ENCODE peak calls at places on chromosomes 3 and 15, in six cellular contexts. H is HCT116, R is tibial nerve, A is type B pancreatic cell, D is left ventricle myocardium inferior, Q is body of pancreas. M is an unnamed sample.

GRCh38 chr3:195226445-195226844 is 44.5 kb downstream of the XXYLT1 start:
- DNase-seq in H (no peak), R (no peak), A (peak), D (no peak), Q (no peak), M (no peak)

GRCh38 chr3:63847718-63848450 is 15.7 kb downstream of the THOC7 start:
- DNase-seq in H (no peak), R (no peak), A (no peak), D (no peak), Q (peak), M (no peak)

GRCh38 chr15:43516801-43517353 is 531 bp upstream of the MAP1A start:
- DNase-seq in H (no peak), R (no peak), A (no peak), D (no peak), Q (no peak), M (no peak)

GRCh38 chr15:66496951-66497501 is 536 bp downstream of the SNAPC5 start:
- DNase-seq in H (no peak), R (no peak), A (peak), D (no peak), Q (peak), M (no peak)

GRCh38 chr3:179186426-179186825 is 38.3 kb downstream of the PIK3CA start:
- DNase-seq in H (no peak), R (no peak), A (no peak), D (no peak), Q (no peak), M (no peak)

GRCh38 chr3:175255698-175256097 is 396.6 kb downstream of the NAALADL2 start:
- DNase-seq in H (no peak), R (peak), A (no peak), D (no peak), Q (no peak), M (no peak)

GRCh38 chr3:187831125-187832051 is 86.1 kb upstream of the BCL6 start:
- DNase-seq in H (no peak), R (no peak), A (no peak), D (no peak), Q (no peak), M (no peak)

GRCh38 chr3:51712511-51712931 is 5.7 kb downstream of the GRM2 start:
- DNase-seq in H (no peak), R (no peak), A (no peak), D (no peak), Q (no peak), M (no peak)

GRCh38 chr3:13470894-13471574 is 9.1 kb upstream of the HDAC11 start:
- DNase-seq in H (no peak), R (no peak), A (no peak), D (no peak), Q (peak), M (no peak)

GRCh38 chr15:31485911-31486461 is 159.4 kb downstream of the KLF13 start:
- DNase-seq in H (no peak), R (no peak), A (no peak), D (no peak), Q (no peak), M (peak)

GRCh38 chr3:64639022-64639421 is 48.8 kb downstream of the ADAMTS9 start:
- DNase-seq in H (no peak), R (no peak), A (no peak), D (no peak), Q (no peak), M (no peak)

GRCh38 chr3:56654460-56654859 is 28.6 kb downstream of the TASOR start:
- DNase-seq in H (no peak), R (no peak), A (no peak), D (no peak), Q (no peak), M (no peak)

GRCh38 chr15:73882761-73883419 is 9.5 kb downstream of the TBC1D21 start:
- DNase-seq in H (no peak), R (no peak), A (no peak), D (no peak), Q (no peak), M (no peak)

GRCh38 chr3:43968465-43968864 is 273.2 kb upstream of the TOPAZ1 start:
- DNase-seq in H (no peak), R (no peak), A (no peak), D (no peak), Q (no peak), M (no peak)

DNA sequence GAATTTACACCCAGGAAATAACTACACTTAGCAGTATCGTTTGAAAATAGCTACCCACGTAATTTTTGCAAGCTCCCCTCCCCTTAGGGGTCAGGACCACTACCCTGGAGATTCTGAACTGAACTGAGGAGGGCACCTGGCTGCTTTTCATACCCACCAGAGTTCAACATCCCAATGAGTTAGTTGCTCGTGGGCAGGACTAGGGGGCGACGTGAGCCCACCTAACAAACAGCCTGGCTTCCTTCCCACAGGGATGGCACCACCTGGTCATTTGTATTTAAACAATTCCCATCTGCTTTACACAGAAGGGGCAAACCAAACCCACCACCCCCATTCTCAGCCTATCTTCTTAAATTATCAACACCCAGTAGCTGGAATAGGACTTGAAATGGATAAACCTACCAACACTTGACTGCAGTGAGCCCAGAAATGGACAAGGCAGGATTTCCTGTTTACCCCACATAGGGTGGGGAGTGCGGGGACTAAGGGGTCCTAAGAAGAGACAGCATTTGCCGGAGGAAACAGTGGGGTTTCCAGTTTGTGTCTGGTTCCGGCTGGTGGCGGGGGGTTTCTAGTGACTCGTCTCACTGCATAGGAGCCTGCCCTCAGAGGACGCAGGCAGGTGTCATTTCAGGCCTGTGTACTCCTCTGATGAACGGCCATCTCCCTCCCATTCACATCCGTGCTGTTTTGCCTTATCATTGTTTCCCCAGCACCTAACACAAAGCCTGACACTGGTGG is 11.6 kb upstream of the VGLL4 start:
- DNase-seq in H (peak), R (no peak), A (no peak), D (no peak), Q (peak), M (no peak)
- TF ChIP-seq CTCF in H (peak), R (no peak), A (peak), D (peak), Q (no peak), M (peak)

DNA sequence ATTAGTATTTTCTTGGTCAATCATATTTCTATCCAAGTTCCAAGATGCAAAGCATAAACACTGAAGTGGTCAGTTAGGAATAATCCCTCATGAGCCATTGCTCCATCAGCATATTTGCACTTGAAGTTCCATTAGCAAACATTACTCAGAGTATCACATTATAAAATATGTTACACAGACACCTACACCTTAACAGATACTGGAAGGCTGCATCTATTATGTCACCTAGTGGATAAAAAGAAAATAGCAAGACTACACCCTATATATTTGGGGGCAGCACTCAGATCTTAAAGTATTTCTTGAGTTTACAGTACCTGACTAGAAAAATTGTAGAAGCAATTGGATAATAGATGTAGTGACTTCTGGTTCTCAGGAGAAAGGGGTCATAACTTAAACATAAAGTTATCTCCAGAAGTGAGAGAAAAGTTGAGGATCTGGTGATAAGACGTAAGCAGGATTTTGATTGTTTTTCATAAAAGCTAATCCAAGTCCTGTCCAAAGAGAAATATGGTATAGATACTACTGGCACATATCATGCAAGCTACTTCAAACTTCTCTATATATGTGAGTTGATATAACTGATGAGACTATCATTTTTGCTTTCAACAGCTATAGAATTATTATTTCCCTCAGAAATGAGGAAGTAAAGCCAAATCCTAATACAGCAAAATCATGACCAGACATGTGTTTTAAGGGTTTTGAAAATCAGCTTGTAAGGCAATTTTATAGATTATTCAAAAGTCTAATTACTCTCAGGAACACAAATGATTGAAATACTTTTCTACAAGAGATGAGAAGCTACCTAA is 422.2 kb downstream of the GBE1 start:
- DNase-seq in H (no peak), R (no peak), A (no peak), D (no peak), Q (no peak), M (no peak)
- TF ChIP-seq CTCF in H (no peak), R (peak), A (peak), D (peak), Q (no peak), M (peak)

GRCh38 chr15:84034831-84035753 is 200.5 kb upstream of the GOLGA6L4 start:
- DNase-seq in H (peak), R (no peak), A (no peak), D (no peak), Q (peak), M (no peak)
- TF ChIP-seq CTCF in H (peak), R (no peak), A (peak), D (peak), Q (peak), M (peak)

GRCh38 chr3:9944271-9944670 is 7.9 kb downstream of the PRRT3 start:
- DNase-seq in H (no peak), R (no peak), A (no peak), D (no peak), Q (no peak), M (no peak)

GRCh38 chr3:9945358-9945757 is 6.8 kb downstream of the PRRT3 start:
- DNase-seq in H (no peak), R (no peak), A (no peak), D (no peak), Q (no peak), M (no peak)

GRCh38 chr3:9947025-9947995 is 4.9 kb downstream of the PRRT3 start:
- DNase-seq in H (peak), R (peak), A (no peak), D (peak), Q (peak), M (peak)

GRCh38 chr3:9948586-9948985 is 3.6 kb downstream of the PRRT3 start:
- DNase-seq in H (no peak), R (no peak), A (no peak), D (no peak), Q (no peak), M (no peak)

DNA sequence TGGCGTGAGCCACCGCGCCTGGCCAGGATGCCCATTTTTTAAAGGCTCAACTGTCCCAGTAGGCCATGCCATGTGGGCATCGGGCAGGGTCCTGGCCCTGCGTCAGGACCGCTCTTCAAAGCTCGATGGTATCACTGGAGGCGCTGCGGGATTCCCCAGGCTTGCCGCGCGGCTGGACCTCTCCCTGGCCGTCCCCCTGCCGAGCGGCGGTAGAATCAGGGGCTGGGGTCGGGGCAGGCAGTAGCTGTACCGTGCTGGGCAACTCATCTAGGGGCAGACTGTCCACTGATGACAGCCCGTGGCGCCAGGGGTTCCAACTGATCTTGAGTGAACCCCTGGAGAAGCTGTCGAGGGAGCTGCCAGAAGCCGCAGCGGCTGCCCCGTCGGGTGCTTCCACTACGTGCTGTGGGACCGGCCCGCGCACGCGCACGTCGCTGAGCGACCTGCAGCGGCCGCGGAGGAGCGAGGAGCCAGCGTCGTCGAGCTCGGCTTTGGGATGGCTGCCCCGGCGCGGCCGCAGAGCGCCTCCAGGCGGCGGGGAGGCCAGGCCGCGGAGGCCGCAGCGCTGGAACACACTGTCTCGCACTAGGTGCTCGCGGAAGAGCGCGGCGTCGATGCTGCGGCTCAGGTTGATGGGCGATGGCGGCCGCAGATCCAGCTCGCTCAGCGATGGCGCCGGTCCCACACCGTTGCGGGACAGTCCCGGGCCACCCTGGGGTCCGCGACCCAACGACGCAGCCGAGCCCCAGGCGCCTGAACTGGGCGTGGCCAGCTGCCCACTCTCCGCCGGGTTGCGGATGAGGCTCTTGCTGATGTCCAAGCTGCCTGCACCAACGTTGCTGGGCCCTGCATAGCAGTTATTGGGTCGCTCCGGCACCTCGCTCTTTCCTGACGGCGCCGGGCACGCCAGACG is 5.8 kb downstream of the PRRT3 start:
- DNase-seq in H (peak), R (peak), A (peak), D (peak), Q (peak), M (peak)
- TF ChIP-seq CTCF in H (no peak), R (peak), A (peak), D (peak), Q (peak), M (peak)

GRCh38 chr3:142844339-142844977 is 44.4 kb downstream of the PCOLCE2 start:
- DNase-seq in H (peak), R (no peak), A (no peak), D (no peak), Q (no peak), M (no peak)
- TF ChIP-seq CTCF in H (peak), R (no peak), A (peak), D (peak), Q (no peak), M (peak)

GRCh38 chr15:72534522-72534921 is 60.4 kb downstream of the ARIH1 start:
- DNase-seq in H (no peak), R (no peak), A (no peak), D (no peak), Q (no peak), M (no peak)

GRCh38 chr15:72536506-72536905 is 62.4 kb downstream of the ARIH1 start:
- DNase-seq in H (no peak), R (no peak), A (no peak), D (no peak), Q (no peak), M (no peak)

GRCh38 chr15:72535911-72536310 is 61.8 kb downstream of the ARIH1 start:
- DNase-seq in H (no peak), R (no peak), A (no peak), D (no peak), Q (peak), M (no peak)

GRCh38 chr15:72538931-72539330 is 64.8 kb downstream of the ARIH1 start:
- DNase-seq in H (no peak), R (no peak), A (no peak), D (no peak), Q (no peak), M (no peak)

DNA sequence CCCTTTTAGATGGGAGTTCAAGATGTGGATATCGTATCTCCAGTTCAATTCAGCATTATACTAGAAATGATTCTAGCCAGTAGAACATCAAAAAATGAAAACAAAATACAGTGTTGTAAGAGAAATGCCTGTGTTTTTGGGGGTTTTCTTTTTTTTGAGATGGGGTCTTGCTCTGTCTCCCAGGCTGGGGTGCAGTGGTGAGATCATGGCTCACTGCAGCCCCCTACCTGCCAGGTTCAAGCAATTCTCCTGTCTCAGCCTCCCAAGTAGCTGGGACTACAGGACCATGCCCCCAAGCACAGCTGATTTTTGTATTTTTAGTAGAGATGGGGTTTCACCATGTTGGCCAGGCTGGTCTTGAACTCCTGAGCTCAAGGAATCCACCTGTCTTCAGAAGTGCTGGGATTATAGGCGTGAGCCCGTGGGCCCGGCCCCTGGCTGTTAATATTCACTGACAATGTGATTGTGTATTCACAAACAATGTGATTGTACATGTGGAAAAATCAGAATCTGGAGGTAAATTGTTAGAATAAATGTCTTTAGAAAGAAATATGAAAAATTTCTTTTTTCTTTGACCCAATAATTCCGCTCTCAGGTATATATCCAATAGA is 59.0 kb downstream of the ARIH1 start:
- DNase-seq in H (no peak), R (no peak), A (no peak), D (no peak), Q (peak), M (no peak)
- TF ChIP-seq CTCF in H (no peak), R (peak), A (peak), D (peak), Q (no peak), M (peak)

DNA sequence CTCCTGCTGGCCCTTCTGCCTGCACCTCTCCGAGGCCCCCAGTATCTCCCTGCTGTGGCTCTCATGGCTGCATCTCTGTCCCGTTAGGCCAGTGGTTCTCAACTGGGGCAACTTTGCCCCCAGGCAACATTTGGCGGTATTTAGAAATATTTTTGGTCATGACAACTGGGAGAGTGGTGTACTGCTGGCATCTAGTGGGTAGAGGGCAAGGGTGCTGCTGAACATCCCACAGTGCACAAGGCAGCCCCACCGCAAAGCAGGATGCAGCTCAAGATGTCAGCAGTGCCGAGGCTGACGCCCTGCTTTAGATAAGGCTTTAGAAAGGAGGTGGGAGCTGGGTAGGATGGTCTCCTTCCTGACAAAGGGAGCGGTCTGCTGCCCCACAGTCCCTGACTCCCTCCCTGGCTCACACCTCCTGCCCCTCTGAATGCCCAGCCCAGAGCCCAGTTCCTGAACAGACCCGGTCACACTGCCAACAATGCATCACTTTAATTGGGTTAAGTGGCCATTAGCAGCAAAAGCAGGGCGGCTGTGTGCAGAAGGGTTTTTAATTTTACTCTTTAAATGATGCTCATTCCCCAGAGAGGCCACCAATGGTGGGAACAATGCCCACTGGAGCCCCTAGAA is 68.8 kb upstream of the TMEM115 start:
- DNase-seq in H (no peak), R (no peak), A (no peak), D (no peak), Q (no peak), M (no peak)
- TF ChIP-seq CTCF in H (peak), R (no peak), A (no peak), D (peak), Q (no peak), M (no peak)

GRCh38 chr3:38560284-38560683 is 64.1 kb downstream of the EXOG start:
- DNase-seq in H (no peak), R (no peak), A (peak), D (no peak), Q (peak), M (no peak)
- TF ChIP-seq CTCF in H (no peak), R (no peak), A (peak), D (peak), Q (no peak), M (no peak)

DNA sequence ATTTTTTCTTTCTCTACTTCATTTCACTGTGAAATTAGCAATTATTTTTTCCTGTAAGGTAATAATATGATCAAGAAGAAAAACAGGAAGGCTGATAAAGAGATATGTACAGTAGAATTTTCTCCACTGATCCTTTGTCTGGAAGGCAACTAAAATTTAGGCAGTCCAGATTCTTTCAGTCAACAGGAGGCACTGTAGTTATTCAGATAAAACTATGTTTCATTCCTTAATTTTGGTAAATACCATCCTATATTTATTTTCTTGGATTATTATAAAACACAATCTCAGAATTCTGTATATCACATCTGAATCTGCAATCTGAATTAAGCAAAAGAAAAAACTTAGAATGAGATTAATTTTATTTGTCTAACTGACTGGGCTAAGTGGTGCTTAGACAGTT is 343.2 kb downstream of the LSAMP start:
- DNase-seq in H (no peak), R (no peak), A (no peak), D (no peak), Q (no peak), M (no peak)
- TF ChIP-seq CTCF in H (no peak), R (no peak), A (peak), D (peak), Q (no peak), M (no peak)

M was measured in progenitor cell of endocrine pancreas.